ENCODE peak calls at places on chromosomes 5 and 9, in seven cellular contexts. X is mucosa of gallbladder; E is NCI-H1092; J is astrocyte of the hippocampus; H is epithelial cell of proximal tubule; S is lower lobe of right lung; B is stimulated activated CD4-positive, alpha-beta T cell treated with anti-CD3 and anti-CD28 coated beads, Interleukin-2, amount 100 ng/mL, for 48 hours. N is an unnamed sample.

GRCh38 chr5:79229357-79230174 is 6.4 kb upstream of the JMY start:
- DNase-seq in X (no peak), E (no peak), J (no peak), H (no peak), S (no peak), B (no peak), N (no peak)

GRCh38 chr9:96327694-96328352 is 25.8 kb upstream of the HSD17B3 start:
- DNase-seq in X (peak), E (no peak), J (peak), H (no peak), S (no peak), B (peak), N (no peak)

GRCh38 chr9:95045751-95046150 is 271.8 kb downstream of the FANCC start:
- DNase-seq in X (no peak), E (no peak), J (no peak), H (no peak), S (no peak), B (no peak), N (no peak)

GRCh38 chr9:3285365-3286161 is 240.2 kb downstream of the RFX3 start:
- DNase-seq in X (no peak), E (no peak), J (peak), H (no peak), S (no peak), B (no peak), N (no peak)

GRCh38 chr5:32597046-32597629 is 11.8 kb downstream of the SUB1 start:
- DNase-seq in X (no peak), E (no peak), J (no peak), H (no peak), S (no peak), B (no peak), N (no peak)

GRCh38 chr5:97076098-97076497 is 66.3 kb downstream of the LIX1 start:
- DNase-seq in X (no peak), E (no peak), J (no peak), H (no peak), S (no peak), B (no peak), N (no peak)

GRCh38 chr5:159133041-159133741 is 33.5 kb upstream of the EBF1 start:
- DNase-seq in X (no peak), E (peak), J (peak), H (peak), S (no peak), B (no peak), N (no peak)

GRCh38 chr9:2344436-2344835 is 277.2 kb upstream of the VLDLR start:
- DNase-seq in X (no peak), E (no peak), J (no peak), H (no peak), S (no peak), B (no peak), N (no peak)

GRCh38 chr5:18882162-18882561 is 1105.8 kb downstream of the CDH18 start:
- DNase-seq in X (no peak), E (no peak), J (no peak), H (no peak), S (no peak), B (no peak), N (no peak)

GRCh38 chr9:131037336-131038255 is 28.6 kb downstream of the LAMC3 start:
- DNase-seq in X (no peak), E (no peak), J (peak), H (no peak), S (no peak), B (no peak), N (no peak)

GRCh38 chr9:129964901-129965734 is 77.9 kb downstream of the FNBP1 start:
- DNase-seq in X (no peak), E (no peak), J (peak), H (no peak), S (no peak), B (no peak), N (no peak)

GRCh38 chr5:145072880-145073279 is 762.3 kb downstream of the PRELID2 start:
- DNase-seq in X (no peak), E (no peak), J (peak), H (peak), S (no peak), B (no peak), N (no peak)

GRCh38 chr9:32854271-32854670 is 70.9 kb downstream of the TMEM215 start:
- DNase-seq in X (no peak), E (no peak), J (no peak), H (no peak), S (no peak), B (no peak), N (no peak)

GRCh38 chr5:501040-501832 is 23.0 kb downstream of the SLC9A3 start:
- DNase-seq in X (peak), E (no peak), J (no peak), H (no peak), S (no peak), B (no peak), N (no peak)

GRCh38 chr9:135888126-135888765 is 19.1 kb downstream of the CAMSAP1 start:
- DNase-seq in X (no peak), E (no peak), J (no peak), H (no peak), S (no peak), B (no peak), N (no peak)

GRCh38 chr5:80961376-80962281 is 1.5 kb downstream of the RASGRF2 start:
- DNase-seq in X (no peak), E (no peak), J (peak), H (no peak), S (no peak), B (peak), N (no peak)

GRCh38 chr9:78973906-78974305 is 597.9 kb upstream of the TLE4 start:
- DNase-seq in X (no peak), E (no peak), J (peak), H (no peak), S (no peak), B (no peak), N (no peak)

GRCh38 chr9:105132576-105132975 is 111.9 kb upstream of the SLC44A1 start:
- DNase-seq in X (no peak), E (no peak), J (peak), H (no peak), S (no peak), B (no peak), N (no peak)

GRCh38 chr5:181215997-181216982 is 6.8 kb upstream of the TRIM41 start:
- DNase-seq in X (no peak), E (no peak), J (no peak), H (no peak), S (no peak), B (no peak), N (no peak)

GRCh38 chr9:128836509-128837145 is 7.0 kb upstream of the SPOUT1 start:
- DNase-seq in X (no peak), E (no peak), J (no peak), H (no peak), S (peak), B (no peak), N (no peak)

GRCh38 chr5:180294401-180294800 is 2.5 kb upstream of the MAPK9 start:
- DNase-seq in X (no peak), E (no peak), J (no peak), H (no peak), S (no peak), B (no peak), N (no peak)

GRCh38 chr5:166507810-166508419 is 1783.5 kb upstream of the WWC1 start:
- DNase-seq in X (no peak), E (no peak), J (no peak), H (no peak), S (no peak), B (no peak), N (no peak)

GRCh38 chr9:35285731-35286130 is 123.9 kb downstream of the UNC13B start:
- DNase-seq in X (no peak), E (no peak), J (peak), H (no peak), S (no peak), B (no peak), N (no peak)

GRCh38 chr9:16052146-16052545 is 499.3 kb downstream of the CCDC171 start:
- DNase-seq in X (no peak), E (no peak), J (no peak), H (no peak), S (no peak), B (no peak), N (no peak)

GRCh38 chr9:80811003-80811402 is 878.3 kb downstream of the TLE1 start:
- DNase-seq in X (no peak), E (no peak), J (no peak), H (no peak), S (no peak), B (no peak), N (no peak)

GRCh38 chr5:173793677-173794570 is 94.2 kb upstream of the CPEB4 start:
- DNase-seq in X (peak), E (no peak), J (no peak), H (no peak), S (peak), B (no peak), N (no peak)

GRCh38 chr5:132227235-132227484 is 493 bp downstream of the P4HA2 start:
- DNase-seq in X (no peak), E (no peak), J (no peak), H (no peak), S (no peak), B (no peak), N (no peak)

GRCh38 chr9:99112750-99113417 is 8.0 kb downstream of the TGFBR1 start:
- DNase-seq in X (no peak), E (no peak), J (no peak), H (no peak), S (no peak), B (no peak), N (no peak)

GRCh38 chr5:998276-998974 is 10.2 kb upstream of the NKD2 start:
- DNase-seq in X (peak), E (no peak), J (no peak), H (no peak), S (peak), B (no peak), N (no peak)

GRCh38 chr9:128702445-128702948 is at the start of gene PKN3:
- DNase-seq in X (peak), E (peak), J (peak), H (no peak), S (peak), B (peak), N (peak)

GRCh38 chr9:120383999-120384924 is 195.7 kb downstream of the CDK5RAP2 start:
- DNase-seq in X (peak), E (peak), J (peak), H (no peak), S (no peak), B (no peak), N (no peak)

GRCh38 chr5:14174235-14174636 is 31.1 kb downstream of the TRIO start:
- DNase-seq in X (no peak), E (no peak), J (no peak), H (no peak), S (no peak), B (no peak), N (no peak)

GRCh38 chr9:94967481-94967880 is 241.0 kb downstream of the AOPEP start:
- DNase-seq in X (peak), E (no peak), J (no peak), H (no peak), S (no peak), B (no peak), N (no peak)

GRCh38 chr9:106915851-106916250 is 52.9 kb downstream of the ZNF462 start:
- DNase-seq in X (no peak), E (no peak), J (no peak), H (no peak), S (no peak), B (no peak), N (no peak)

GRCh38 chr9:76610009-76610352 is 151.0 kb downstream of the GCNT1 start:
- DNase-seq in X (peak), E (no peak), J (no peak), H (no peak), S (peak), B (no peak), N (peak)

GRCh38 chr5:93158841-93159240 is 422.2 kb downstream of the NR2F1-AS1 start:
- DNase-seq in X (no peak), E (no peak), J (peak), H (no peak), S (no peak), B (no peak), N (no peak)

GRCh38 chr5:16666140-16666860 is 49.5 kb upstream of the RETREG1 start:
- DNase-seq in X (no peak), E (no peak), J (no peak), H (no peak), S (no peak), B (no peak), N (no peak)

GRCh38 chr9:120949290-120949689 is 22.7 kb upstream of the TRAF1 start:
- DNase-seq in X (no peak), E (no peak), J (no peak), H (no peak), S (no peak), B (no peak), N (no peak)

N was measured in gastrocnemius medialis.